ENCODE peak calls at places on chromosomes 16 and 17, in nine cellular contexts. O is PC-9, E is neural progenitor cell, T is HFFc6, G is SK-N-SH, X is A549, K is B cell, L is type B pancreatic cell, M is heart left ventricle. S is an unnamed sample.

GRCh38 chr17:45276031-45276430 is 14.1 kb upstream of the SPATA32 start:
- DNase-seq in L (no peak), K (no peak), T (no peak), O (no peak), G (no peak), X (no peak), E (no peak), M (no peak), S (no peak)

GRCh38 chr16:1474471-1474795 is 395 bp downstream of the CLCN7 start:
- DNase-seq in T (no peak), E (peak), X (no peak), G (peak), L (no peak), O (no peak), K (no peak), M (no peak), S (peak)

GRCh38 chr17:5843366-5844026 is 226.7 kb upstream of the WSCD1 start:
- DNase-seq in O (no peak), G (no peak), T (no peak), X (no peak), E (no peak), L (no peak), K (no peak), M (no peak), S (peak)

GRCh38 chr17:17781591-17782424 is 55.0 kb downstream of the SREBF1 start:
- DNase-seq in L (peak), O (no peak), M (peak), K (no peak), E (peak), X (peak), G (peak), T (peak), S (no peak)

GRCh38 chr17:71969500-71969899 is 151.3 kb upstream of the SOX9 start:
- DNase-seq in L (no peak), O (no peak), E (no peak), X (no peak), M (no peak), K (no peak), T (no peak), G (no peak), S (no peak)

GRCh38 chr17:79180358-79181005 is 105.9 kb downstream of the ENGASE start:
- DNase-seq in X (no peak), O (no peak), T (no peak), M (no peak), K (no peak), G (no peak), L (no peak), E (no peak), S (no peak)

GRCh38 chr17:34386925-34387550 is 24.0 kb upstream of the CCL1 start:
- DNase-seq in T (no peak), O (no peak), K (no peak), L (no peak), E (no peak), M (peak), G (no peak), X (no peak), S (peak)

GRCh38 chr17:7263071-7263800 is 958 bp upstream of the CLDN7 start:
- DNase-seq in T (no peak), K (no peak), G (peak), O (peak), L (no peak), E (peak), X (no peak), M (no peak), S (no peak)

GRCh38 chr16:27843800-27844199 is 219.7 kb downstream of the GSG1L start:
- DNase-seq in E (no peak), O (no peak), L (no peak), M (no peak), G (no peak), T (no peak), X (no peak), K (no peak), S (no peak)

GRCh38 chr16:50273382-50273690 is 7.0 kb downstream of the ADCY7 start:
- DNase-seq in O (no peak), T (no peak), L (no peak), G (no peak), E (no peak), K (no peak), X (no peak), M (no peak), S (no peak)

GRCh38 chr17:8125196-8125946 is 1.5 kb upstream of the HES7 start:
- DNase-seq in T (peak), G (peak), K (peak), E (peak), L (peak), O (peak), X (peak), M (peak), S (peak)

GRCh38 chr17:2931426-2931825 is 132.0 kb downstream of the OR1D5 start:
- DNase-seq in X (no peak), L (no peak), G (no peak), M (no peak), K (no peak), T (no peak), O (no peak), E (peak), S (no peak)

GRCh38 chr17:45393477-45393876 is 39.2 kb downstream of the ARHGAP27 start:
- DNase-seq in X (no peak), G (no peak), K (peak), L (no peak), M (no peak), E (no peak), O (no peak), T (no peak), S (no peak)

GRCh38 chr17:67474081-67474661 is 97.1 kb downstream of the PITPNC1 start:
- DNase-seq in M (peak), E (peak), T (peak), X (no peak), L (no peak), G (no peak), O (no peak), K (no peak), S (no peak)
- TF ChIP-seq CTCF in M (peak), E (no peak), T (peak), X (no peak), L (no peak), G (no peak), O (no peak), K (no peak), S (no peak)

GRCh38 chr17:40112718-40113109 is 9.1 kb upstream of the MSL1 start:
- DNase-seq in X (no peak), O (no peak), T (no peak), G (no peak), M (peak), E (no peak), K (no peak), L (no peak), S (no peak)

GRCh38 chr17:40110026-40110425 is 9.6 kb upstream of the NR1D1 start:
- DNase-seq in X (no peak), L (no peak), K (no peak), G (no peak), T (no peak), M (no peak), O (no peak), E (peak), S (no peak)

GRCh38 chr17:40110457-40110856 is 10.1 kb upstream of the NR1D1 start:
- DNase-seq in K (no peak), G (peak), O (no peak), E (no peak), X (no peak), T (no peak), M (no peak), L (no peak), S (no peak)

GRCh38 chr17:40112191-40112590 is 9.6 kb upstream of the MSL1 start:
- DNase-seq in O (no peak), E (no peak), X (no peak), G (no peak), L (no peak), T (no peak), K (no peak), M (no peak), S (no peak)

GRCh38 chr17:40111221-40112128 is 10.3 kb upstream of the MSL1 start:
- DNase-seq in X (peak), G (peak), T (peak), E (peak), M (peak), L (no peak), K (peak), O (peak), S (no peak)
- TF ChIP-seq CTCF in X (peak), G (peak), T (peak), E (peak), M (peak), L (peak), K (peak), O (peak), S (peak)

DNA sequence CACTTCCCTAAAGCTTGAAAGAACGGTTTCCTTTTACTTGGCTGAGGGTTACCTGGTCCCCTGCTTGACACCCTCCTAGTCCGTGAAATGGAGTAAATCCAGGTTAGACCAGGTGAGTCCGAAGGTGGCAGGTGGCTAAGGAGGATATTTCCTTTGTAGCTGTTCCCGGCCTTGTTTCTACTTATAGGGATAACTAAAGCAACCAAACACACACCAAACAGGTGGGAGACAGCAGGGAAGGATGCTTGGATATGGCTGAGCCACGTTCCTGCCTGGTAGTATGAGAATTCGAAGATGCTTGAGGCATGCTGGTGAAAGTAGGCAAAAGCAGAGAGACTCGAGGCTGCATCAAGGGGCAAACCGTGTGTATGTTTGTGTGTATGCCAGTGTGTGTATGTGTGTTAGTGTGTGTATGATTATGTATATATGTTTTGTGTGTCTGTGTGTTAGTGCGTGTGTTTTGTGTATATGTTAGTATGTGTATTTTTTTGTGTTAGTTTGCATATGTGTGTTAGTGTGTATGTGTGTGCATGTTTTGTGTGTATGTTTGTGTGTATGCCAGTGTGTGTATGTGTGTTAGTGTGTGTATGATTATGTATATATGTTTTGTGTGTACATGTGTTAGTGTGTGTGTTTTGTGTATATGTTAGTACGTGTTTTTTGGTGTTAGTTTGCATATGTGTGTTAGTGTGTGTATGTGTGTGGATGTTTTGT is 28.9 kb downstream of the RBFOX1 start:
- DNase-seq in X (no peak), G (no peak), K (no peak), E (no peak), L (no peak), O (no peak), M (no peak), T (no peak), S (no peak)
- TF ChIP-seq CTCF in X (no peak), G (no peak), K (no peak), E (no peak), L (no peak), O (no peak), M (no peak), T (no peak), S (no peak)

DNA sequence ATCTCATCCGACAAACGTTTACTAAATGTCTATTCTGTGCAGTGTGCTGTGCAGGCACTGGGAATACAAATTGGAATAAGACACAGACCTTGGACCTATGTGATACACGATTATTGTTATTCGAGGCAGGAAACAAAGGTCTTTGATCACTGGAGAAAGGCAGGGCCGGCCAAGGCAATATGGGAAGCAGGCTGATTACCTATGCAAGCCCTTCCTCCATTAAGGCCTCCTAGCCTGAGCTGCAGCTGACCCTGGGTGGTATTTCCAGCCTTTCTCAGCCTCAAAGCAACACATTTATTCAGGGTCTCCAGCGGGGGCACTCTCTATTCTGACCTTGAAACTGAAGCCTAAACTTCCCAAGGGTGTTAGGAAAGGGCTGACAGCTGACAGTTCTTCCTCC is 13.4 kb downstream of the ST6GALNAC1 start:
- DNase-seq in G (no peak), M (no peak), T (no peak), O (no peak), E (no peak), L (no peak), K (no peak), X (no peak), S (no peak)
- TF ChIP-seq CTCF in G (no peak), M (no peak), T (no peak), O (no peak), E (no peak), L (no peak), K (no peak), X (no peak), S (no peak)

GRCh38 chr17:62716834-62717588 is 89.5 kb downstream of the MRC2 start:
- DNase-seq in K (no peak), X (no peak), M (no peak), G (no peak), E (no peak), O (no peak), L (no peak), T (no peak), S (no peak)

GRCh38 chr17:62718420-62718819 is 89.7 kb downstream of the MARCHF10 start:
- DNase-seq in O (peak), T (peak), X (no peak), E (no peak), K (no peak), G (no peak), L (no peak), M (no peak), S (no peak)

GRCh38 chr17:62719586-62719985 is 88.5 kb downstream of the MARCHF10 start:
- DNase-seq in T (no peak), O (no peak), L (no peak), M (no peak), E (no peak), K (no peak), X (no peak), G (no peak), S (no peak)

GRCh38 chr17:62715882-62716390 is 88.5 kb downstream of the MRC2 start:
- DNase-seq in G (no peak), O (no peak), L (no peak), X (no peak), M (no peak), T (no peak), E (no peak), K (no peak), S (no peak)

DNA sequence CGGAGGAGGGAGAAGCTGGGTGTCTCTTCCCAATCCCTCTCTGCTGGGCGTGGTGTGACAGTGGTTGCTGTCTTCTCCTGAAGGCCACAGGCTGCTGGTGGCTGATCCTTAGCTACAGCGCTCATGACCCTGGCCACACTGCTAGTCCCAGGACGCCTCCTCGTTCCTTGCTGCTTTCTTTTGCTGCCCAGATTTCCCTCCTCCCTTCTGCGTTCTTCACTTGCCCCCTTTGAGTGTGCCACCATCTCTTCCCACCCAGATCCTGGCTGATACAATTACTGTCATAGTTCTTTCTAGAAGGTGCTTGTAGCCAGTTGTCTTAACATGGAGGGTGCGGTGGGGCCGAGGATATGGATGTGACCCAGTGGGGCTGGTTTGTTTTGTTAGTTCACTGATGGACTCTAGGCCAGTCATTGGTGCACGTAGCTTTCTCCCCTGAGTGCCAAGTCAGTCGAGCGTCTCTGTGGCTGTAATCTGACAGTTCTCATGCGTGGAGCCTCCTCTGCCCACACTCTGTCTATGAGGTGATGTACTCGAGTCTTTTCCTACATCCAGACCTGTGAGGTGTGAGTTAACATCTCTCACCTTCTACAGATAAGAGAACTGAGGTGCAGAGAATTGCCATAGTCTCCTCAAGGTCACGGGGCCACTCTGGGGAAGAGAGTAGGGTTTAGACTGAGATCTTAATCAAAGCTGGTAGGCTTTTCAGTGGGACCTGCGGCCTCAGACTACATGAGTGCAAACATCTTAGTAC is 90.3 kb downstream of the MRC2 start:
- DNase-seq in E (no peak), T (no peak), L (no peak), M (no peak), X (no peak), K (no peak), O (no peak), G (no peak), S (no peak)
- TF ChIP-seq CTCF in E (no peak), T (no peak), L (no peak), M (no peak), X (no peak), K (no peak), O (no peak), G (no peak), S (no peak)

GRCh38 chr16:38941-39892 is 14.2 kb downstream of the POLR3K start:
- DNase-seq in T (no peak), E (no peak), O (peak), X (no peak), M (no peak), K (peak), L (peak), G (no peak), S (no peak)
- TF ChIP-seq CTCF in T (no peak), E (no peak), O (no peak), X (no peak), M (no peak), K (no peak), L (no peak), G (no peak), S (no peak)

GRCh38 chr16:52581530-52581929 is 34.6 kb upstream of the TOX3 start:
- DNase-seq in T (no peak), K (no peak), L (no peak), E (no peak), O (no peak), X (no peak), M (no peak), G (no peak), S (no peak)

GRCh38 chr16:52580488-52580887 is 33.5 kb upstream of the TOX3 start:
- DNase-seq in T (no peak), K (no peak), O (no peak), G (no peak), M (no peak), X (no peak), E (no peak), L (no peak), S (no peak)

GRCh38 chr16:52584354-52584840 is 37.5 kb upstream of the TOX3 start:
- DNase-seq in T (no peak), E (no peak), O (no peak), X (no peak), K (no peak), G (no peak), L (no peak), M (no peak), S (no peak)

GRCh38 chr16:52586159-52586558 is 39.2 kb upstream of the TOX3 start:
- DNase-seq in E (no peak), K (no peak), L (no peak), G (no peak), T (no peak), O (no peak), M (no peak), X (no peak), S (no peak)

GRCh38 chr16:52584921-52585320 is 38.0 kb upstream of the TOX3 start:
- DNase-seq in L (no peak), E (no peak), T (no peak), K (no peak), M (no peak), O (no peak), G (no peak), X (no peak), S (no peak)
- TF ChIP-seq CTCF in L (no peak), E (no peak), T (no peak), K (no peak), M (no peak), O (no peak), G (no peak), X (no peak), S (no peak)

GRCh38 chr16:30065112-30065942 is at the start of gene ALDOA:
- DNase-seq in L (peak), G (peak), E (peak), K (peak), X (peak), M (peak), T (peak), O (peak), S (peak)
- TF ChIP-seq CTCF in L (no peak), G (no peak), E (no peak), K (no peak), X (no peak), M (no peak), T (peak), O (no peak), S (no peak)

S was measured in osteocyte.